ENCODE peak calls at places on chromosome 1, in four cellular contexts. M is endodermal cell, J is uterus, E is heart left ventricle. O is an unnamed sample.

GRCh38 chr1:93703649-93704048 is 22.0 kb upstream of the BCAR3 start:
- DNase-seq in J (no peak), E (no peak), M (no peak), O (no peak)

GRCh38 chr1:154431586-154432373 is 26.6 kb downstream of the IL6R start:
- DNase-seq in J (no peak), E (no peak), M (peak), O (no peak)

GRCh38 chr1:232833966-232834535 is 28.8 kb downstream of the MAP10 start:
- DNase-seq in M (no peak), J (no peak), E (no peak), O (no peak)

GRCh38 chr1:206471993-206472392 is 1.7 kb downstream of the IKBKE start:
- DNase-seq in J (no peak), E (no peak), M (no peak), O (no peak)

GRCh38 chr1:63602629-63603028 is 9.4 kb downstream of the PGM1 start:
- DNase-seq in E (no peak), M (no peak), J (no peak), O (no peak)

GRCh38 chr1:177306981-177307380 is 136.2 kb downstream of the BRINP2 start:
- DNase-seq in J (no peak), E (no peak), M (no peak), O (no peak)

GRCh38 chr1:44970317-44970716 is 16.1 kb downstream of the EIF2B3 start:
- DNase-seq in E (no peak), M (no peak), J (no peak), O (no peak)

GRCh38 chr1:164296172-164296571 is 262.8 kb upstream of the PBX1 start:
- DNase-seq in M (no peak), J (peak), E (no peak), O (no peak)

GRCh38 chr1:99645699-99646531 is at the start of gene PALMD:
- DNase-seq in J (peak), E (peak), M (peak), O (peak)

GRCh38 chr1:201748331-201748730 is 80.6 kb upstream of the IPO9 start:
- DNase-seq in E (no peak), J (no peak), M (peak), O (no peak)

GRCh38 chr1:75423136-75423535 is 187.8 kb downstream of the SLC44A5 start:
- DNase-seq in J (no peak), M (no peak), E (no peak), O (no peak)

GRCh38 chr1:41122851-41123518 is 101.5 kb upstream of the SLFNL1 start:
- DNase-seq in J (no peak), M (peak), E (no peak), O (no peak)

GRCh38 chr1:163094182-163094581 is 25.0 kb downstream of the RGS4 start:
- DNase-seq in M (no peak), J (no peak), E (no peak), O (no peak)

GRCh38 chr1:201941420-201942128 is 4.8 kb downstream of the LMOD1 start:
- DNase-seq in M (peak), J (no peak), E (no peak), O (no peak)

GRCh38 chr1:17201201-17202021 is 3.5 kb upstream of the PADI1 start:
- DNase-seq in E (no peak), J (no peak), M (peak), O (no peak)

GRCh38 chr1:45721207-45721606 is 29.2 kb downstream of the IPP start:
- DNase-seq in J (no peak), E (no peak), M (no peak), O (no peak)

GRCh38 chr1:214296860-214297699 is 16.1 kb downstream of the SMYD2 start:
- DNase-seq in M (peak), E (no peak), J (no peak), O (no peak)

GRCh38 chr1:55146781-55147180 is 68.4 kb downstream of the USP24 start:
- DNase-seq in E (no peak), J (no peak), M (no peak), O (peak)

GRCh38 chr1:41322835-41323234 is 38.4 kb upstream of the FOXO6 start:
- DNase-seq in J (no peak), M (peak), E (peak), O (no peak)

GRCh38 chr1:35499652-35500176 is 57.5 kb downstream of the KIAA0319L start:
- DNase-seq in J (no peak), M (peak), E (no peak), O (no peak)

DNA sequence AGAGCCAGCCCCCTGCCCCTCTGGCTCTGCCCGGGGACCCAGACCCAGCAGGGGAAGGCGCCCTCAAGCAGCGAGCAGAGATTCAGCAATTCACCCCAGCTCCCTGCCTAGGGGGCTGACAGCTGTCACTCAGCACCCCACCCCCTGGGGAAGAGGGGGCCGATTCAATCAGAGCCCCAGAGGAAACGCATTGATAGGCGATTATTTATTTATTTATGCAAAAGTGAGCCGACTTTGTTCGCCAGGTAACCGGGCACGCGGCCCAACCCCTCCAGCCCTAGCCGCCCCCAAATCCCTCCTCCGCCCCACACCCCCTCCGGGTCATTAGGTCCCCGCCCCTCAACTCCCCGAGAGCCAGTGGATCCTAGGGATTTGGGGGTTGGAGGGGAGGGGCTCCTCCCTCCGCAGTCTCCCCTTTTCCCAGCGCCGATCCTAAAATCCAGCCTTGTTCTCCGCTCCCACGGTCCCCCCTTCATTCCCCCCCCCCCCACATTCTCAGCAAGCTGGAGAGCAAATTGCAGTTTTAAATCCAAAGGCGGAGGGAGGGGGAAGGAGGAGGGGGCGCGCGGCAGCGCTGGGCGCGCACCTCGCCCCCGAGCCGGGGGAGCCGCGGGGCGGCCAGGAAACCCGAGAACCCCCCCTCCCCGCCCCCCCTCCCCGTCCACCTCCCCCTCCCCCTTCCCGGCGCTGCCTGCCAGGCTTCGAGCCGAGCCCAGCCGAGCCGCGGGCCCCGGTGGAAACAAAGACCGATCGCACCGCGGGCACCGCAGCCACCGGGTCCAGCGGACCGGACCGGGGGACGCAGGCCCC is 1.2 kb downstream of the AHDC1 start:
- DNase-seq in M (peak), J (peak), E (peak), O (peak)
- H3K27ac ChIP-seq in M (peak), J (peak), E (peak), O (peak)

GRCh38 chr1:78641558-78641957 is 8.1 kb upstream of the IFI44 start:
- DNase-seq in J (no peak), M (no peak), E (no peak), O (no peak)
- H3K27ac ChIP-seq in J (no peak), M (no peak), E (no peak), O (no peak)

GRCh38 chr1:192576190-192577144 is 894 bp downstream of the RGS1 start:
- DNase-seq in E (no peak), J (no peak), M (no peak), O (no peak)

GRCh38 chr1:192577145-192578140 is 1.9 kb downstream of the RGS1 start:
- DNase-seq in M (no peak), J (no peak), E (no peak), O (no peak)

GRCh38 chr1:192579319-192579738 is 3.8 kb downstream of the RGS1 start:
- DNase-seq in J (no peak), M (no peak), E (no peak), O (no peak)

GRCh38 chr1:192580351-192580962 is 4.9 kb downstream of the RGS1 start:
- DNase-seq in J (no peak), E (no peak), M (peak), O (no peak)

GRCh38 chr1:192578144-192578909 is 2.8 kb downstream of the RGS1 start:
- DNase-seq in E (no peak), M (no peak), J (no peak), O (no peak)
- H3K27ac ChIP-seq in E (no peak), M (no peak), J (no peak), O (no peak)

GRCh38 chr1:203323587-203323986 is 18.3 kb downstream of the BTG2 start:
- DNase-seq in M (no peak), E (no peak), J (no peak), O (peak)

GRCh38 chr1:203322480-203323179 is 17.3 kb downstream of the BTG2 start:
- DNase-seq in E (peak), M (no peak), J (no peak), O (no peak)

GRCh38 chr1:203324103-203325003 is 19.0 kb downstream of the BTG2 start:
- DNase-seq in E (peak), J (no peak), M (no peak), O (no peak)

GRCh38 chr1:203320546-203321272 is 15.4 kb downstream of the BTG2 start:
- DNase-seq in E (peak), M (peak), J (no peak), O (no peak)

GRCh38 chr1:203321273-203322052 is 16.1 kb downstream of the BTG2 start:
- DNase-seq in M (no peak), E (no peak), J (no peak), O (no peak)
- H3K27ac ChIP-seq in M (no peak), E (peak), J (peak), O (peak)

DNA sequence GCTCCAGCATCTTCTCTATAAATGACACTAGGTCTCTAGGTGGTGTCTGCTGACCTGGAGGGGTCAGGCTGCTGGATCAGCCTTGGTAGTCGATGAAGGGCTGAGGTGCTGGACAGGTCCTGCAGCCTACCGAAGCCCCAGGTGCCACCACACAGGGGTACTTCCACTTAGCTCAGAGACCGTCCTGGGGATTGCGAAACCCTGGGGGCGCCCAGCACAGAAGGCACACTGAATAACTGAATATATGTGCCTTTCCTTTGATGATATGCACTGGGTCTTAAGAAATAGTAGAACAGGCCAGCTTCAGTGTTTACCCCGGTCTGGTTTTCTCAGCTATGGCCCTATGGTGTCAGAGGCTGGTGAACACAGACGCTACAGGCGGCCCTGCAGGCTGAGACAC is 10.9 kb downstream of the UBE2J2 start:
- DNase-seq in J (no peak), M (no peak), E (no peak), O (no peak)
- H3K27ac ChIP-seq in J (no peak), M (no peak), E (no peak), O (no peak)

GRCh38 chr1:160362168-160362941 is 4.5 kb upstream of the NHLH1 start:
- DNase-seq in E (no peak), J (no peak), M (no peak), O (no peak)
- H3K27ac ChIP-seq in E (no peak), J (no peak), M (peak), O (no peak)

GRCh38 chr1:118877668-118878067 is 110.5 kb downstream of the TBX15 start:
- DNase-seq in M (no peak), J (no peak), E (no peak), O (no peak)
- H3K27ac ChIP-seq in M (no peak), J (no peak), E (no peak), O (no peak)

GRCh38 chr1:235299514-235299858 is 28.5 kb downstream of the ARID4B start:
- DNase-seq in J (no peak), E (no peak), M (no peak), O (no peak)

GRCh38 chr1:235298772-235299513 is 29.0 kb downstream of the ARID4B start:
- DNase-seq in E (no peak), J (no peak), M (no peak), O (no peak)

GRCh38 chr1:235296729-235297128 is 31.2 kb downstream of the ARID4B start:
- DNase-seq in J (no peak), E (no peak), M (no peak), O (no peak)

GRCh38 chr1:235295902-235296350 is 32.1 kb downstream of the ARID4B start:
- DNase-seq in M (no peak), E (no peak), J (no peak), O (no peak)

DNA sequence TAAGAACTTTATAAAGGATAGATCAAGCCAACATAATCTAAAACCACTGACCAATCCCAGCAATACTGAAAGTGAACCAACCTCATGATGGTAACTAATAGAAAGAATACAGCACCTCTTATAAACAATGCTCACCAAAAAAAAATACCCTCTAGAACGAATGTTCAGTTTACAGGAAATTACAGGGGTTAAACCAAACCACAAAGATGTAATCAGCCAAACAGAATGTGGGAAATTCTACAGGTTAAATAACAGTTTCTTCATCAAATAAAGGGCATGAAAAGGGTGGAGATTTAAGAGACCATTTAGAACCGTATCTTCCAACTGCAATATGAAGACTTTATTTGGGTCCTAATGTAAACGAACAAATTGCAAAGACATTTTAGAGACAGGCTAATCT is 30.4 kb downstream of the ARID4B start:
- DNase-seq in E (no peak), M (no peak), J (no peak), O (no peak)
- H3K27ac ChIP-seq in E (no peak), M (no peak), J (no peak), O (no peak)

O was measured in tibial nerve.